ENCODE peak calls at places on chromosomes 7 and 10, in eight cellular contexts. C is kidney epithelial cell, R is A673, Y is heart left ventricle, S is HFF-Myc, G is IMR-90, O is AG10803, T is uterus. V is an unnamed sample.

GRCh38 chr10:102631525-102632393 is 12.5 kb upstream of the TRIM8 start:
- DNase-seq in Y (no peak), S (no peak), R (no peak), O (no peak), G (no peak), C (no peak), T (no peak), V (no peak)

GRCh38 chr10:43093423-43094090 is 16.7 kb downstream of the RET start:
- DNase-seq in S (no peak), O (no peak), R (peak; percentile 79), T (no peak), C (no peak), Y (no peak), G (peak; percentile 6), V (no peak)

GRCh38 chr7:148116195-148116594 is 474.4 kb upstream of the C7orf33 start:
- DNase-seq in O (no peak), R (no peak), Y (no peak), C (no peak), G (no peak), T (no peak), S (no peak), V (no peak)

GRCh38 chr7:116955801-116956514 is 2.7 kb downstream of the ST7 start:
- DNase-seq in Y (no peak), C (no peak), S (no peak), T (peak; percentile 19), O (peak; percentile 45), G (no peak), R (peak; percentile 3), V (peak; percentile 17)

GRCh38 chr10:93600861-93601773 is at the start of gene RBP4:
- DNase-seq in C (no peak), S (no peak), Y (no peak), G (peak; percentile 32), O (peak; percentile 32), T (no peak), R (no peak), V (no peak)

GRCh38 chr10:25117757-25118156 is 57.0 kb upstream of the GPR158 start:
- DNase-seq in Y (no peak), T (no peak), S (no peak), C (no peak), G (no peak), R (no peak), O (no peak), V (no peak)

GRCh38 chr10:56346845-56347415 is 14.1 kb downstream of the ZWINT start:
- DNase-seq in O (no peak), G (peak; percentile 19), C (no peak), R (no peak), S (no peak), Y (no peak), T (no peak), V (no peak)

GRCh38 chr7:1883031-1883761 is 213.1 kb downstream of the ELFN1 start:
- DNase-seq in G (peak; percentile 82), O (peak; percentile 90), C (peak; percentile 81), R (peak; percentile 61), T (no peak), S (peak; percentile 39), Y (no peak), V (peak; percentile 54)

GRCh38 chr7:116329845-116330503 is 119.6 kb downstream of the TES start:
- DNase-seq in S (no peak), C (no peak), O (peak; percentile 45), T (no peak), R (peak; percentile 41), G (no peak), Y (no peak), V (no peak)

GRCh38 chr10:126921162-126921561 is 15.9 kb downstream of the DOCK1 start:
- DNase-seq in C (no peak), T (no peak), S (no peak), Y (no peak), O (no peak), R (no peak), G (no peak), V (no peak)

GRCh38 chr10:36817898-36818297 is 307.5 kb upstream of the ANKRD30A start:
- DNase-seq in C (no peak), S (no peak), Y (no peak), O (no peak), R (no peak), G (no peak), T (no peak), V (no peak)

GRCh38 chr10:35433851-35434426 is 97.6 kb downstream of the CCNY start:
- DNase-seq in Y (no peak), G (peak; percentile 63), C (peak; percentile 37), R (peak; percentile 97), S (peak; percentile 82), O (peak; percentile 87), T (no peak), V (peak; percentile 96)

GRCh38 chr10:17212802-17213204 is 11.3 kb upstream of the TRDMT1 start:
- DNase-seq in S (no peak), T (no peak), O (no peak), R (no peak), Y (no peak), G (no peak), C (no peak), V (no peak)

GRCh38 chr10:29257106-29257783 is 31.6 kb upstream of the LYZL1 start:
- DNase-seq in C (peak; percentile 51), G (peak; percentile 86), S (peak; percentile 81), Y (peak; percentile 27), T (peak; percentile 90), R (no peak), O (peak; percentile 93), V (peak; percentile 28)

DNA sequence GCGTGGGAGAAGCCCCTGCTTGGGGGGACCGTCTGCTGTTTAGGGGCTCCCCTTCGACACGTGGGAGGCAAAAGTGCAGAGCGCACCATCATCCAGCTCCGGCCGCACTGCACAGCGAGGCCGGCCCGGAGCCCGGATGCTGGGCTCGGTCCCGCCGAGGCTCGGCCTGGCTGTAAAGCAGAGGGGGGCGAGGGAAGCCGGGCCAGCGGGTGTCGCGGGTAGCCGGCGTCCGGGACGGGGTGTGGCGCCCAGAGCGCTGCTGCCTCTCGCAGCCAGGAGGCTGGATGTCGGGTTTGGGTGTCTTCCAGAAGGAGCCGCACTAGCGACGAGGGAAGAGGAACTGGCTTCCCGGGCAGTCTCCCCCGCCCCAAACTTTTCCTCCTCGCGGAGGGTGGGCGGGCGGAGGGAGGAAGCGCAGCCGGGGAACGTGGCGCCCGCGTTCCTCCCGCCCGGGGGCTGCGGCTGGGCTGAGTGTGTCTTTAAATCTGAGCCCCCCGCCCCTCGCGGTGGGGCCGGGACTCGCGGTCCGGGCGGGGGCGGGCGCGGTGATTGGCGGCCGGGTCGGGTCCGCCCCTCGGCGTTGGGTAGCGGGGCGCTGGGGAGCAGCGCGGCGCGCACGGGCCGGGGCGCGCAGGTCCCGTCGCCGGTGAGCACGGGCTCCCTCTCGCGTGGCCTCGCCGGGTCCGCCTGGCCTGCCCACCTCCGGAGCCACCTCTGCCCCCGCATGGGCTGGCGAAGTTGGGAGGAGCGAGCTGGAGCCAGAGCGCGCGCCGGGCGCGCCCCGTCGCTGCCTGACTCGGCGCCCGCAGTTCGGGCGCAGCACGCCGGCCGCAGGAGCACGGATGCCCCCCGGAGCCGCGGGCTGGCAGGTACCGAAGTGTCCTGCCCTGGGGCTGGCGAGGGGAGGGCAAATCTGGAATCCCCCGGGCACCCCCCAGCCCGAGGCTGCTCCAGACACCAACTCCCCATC is at the start of gene PALD1:
- DNase-seq in S (peak; percentile 27), T (peak; percentile 69), O (no peak), C (no peak), Y (peak; percentile 89), R (peak; percentile 87), G (no peak), V (no peak)
- TF ChIP-seq CTCF in S (no peak), T (no peak), O (no peak), C (no peak), Y (peak; percentile 23), R (peak; percentile 22), G (no peak), V (peak; percentile 15)

GRCh38 chr7:150567846-150568245 is 656 bp downstream of the GIMAP4 start:
- DNase-seq in S (no peak), O (no peak), R (no peak), G (no peak), T (no peak), Y (no peak), C (no peak), V (no peak)
- H3K4me3 ChIP-seq in S (no peak overlapping the region), O (no peak overlapping the region), R (no peak overlapping the region), G (no peak overlapping the region), T (peak overlapping the region; percentile 23), Y (peak overlapping the region; percentile 49), C (no peak overlapping the region), V (no peak overlapping the region)

GRCh38 chr10:131313377-131313776 is 1.9 kb upstream of the TCERG1L start:
- DNase-seq in O (no peak), C (no peak), G (no peak), Y (no peak), S (no peak), T (no peak), R (no peak), V (no peak)

GRCh38 chr10:131314148-131314547 is 2.6 kb upstream of the TCERG1L start:
- DNase-seq in O (no peak), S (no peak), G (no peak), R (no peak), T (no peak), C (no peak), Y (no peak), V (no peak)

GRCh38 chr10:131310904-131311660 is 439 bp downstream of the TCERG1L start:
- DNase-seq in C (no peak), G (no peak), T (no peak), S (no peak), Y (no peak), R (no peak), O (no peak), V (no peak)

GRCh38 chr10:131311661-131312260 is at the start of gene TCERG1L:
- DNase-seq in T (no peak), G (no peak), S (no peak), O (no peak), Y (no peak), C (no peak), R (peak; percentile 63), V (no peak)

DNA sequence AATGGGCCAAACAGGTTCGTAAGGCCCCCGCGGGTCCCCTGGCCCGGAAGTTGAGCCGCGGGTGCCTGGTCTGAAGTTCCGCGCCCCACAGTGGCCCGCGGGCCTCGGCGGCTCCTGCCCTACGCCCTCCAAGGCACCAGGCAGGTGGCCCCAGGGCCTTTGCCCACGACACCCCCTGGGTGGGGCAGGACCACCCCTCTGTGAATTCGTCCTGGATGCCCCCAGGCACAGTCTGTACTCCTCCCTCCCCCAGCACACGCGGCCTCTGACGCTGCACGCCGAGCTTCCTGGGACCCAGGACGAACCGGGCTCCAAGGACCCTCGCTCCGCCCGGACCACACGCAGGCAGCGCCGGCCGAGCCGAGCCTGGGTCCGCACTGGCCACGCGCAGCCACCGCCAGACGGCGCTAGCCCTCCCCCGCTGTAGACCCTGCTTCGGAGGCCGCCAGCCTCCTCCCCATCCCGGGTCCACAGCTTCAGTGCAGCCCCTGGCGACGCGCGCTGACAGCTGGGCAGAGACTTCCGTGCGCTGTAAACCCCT is 810 bp upstream of the TCERG1L start:
- DNase-seq in R (peak; percentile 87), T (no peak), C (peak; percentile 4), G (no peak), O (no peak), Y (no peak), S (no peak), V (no peak)
- TF ChIP-seq CTCF in R (peak; percentile 87), T (peak; percentile 8), C (peak; percentile 26), G (no peak), O (no peak), Y (peak; percentile 11), S (peak; percentile 43), V (peak; percentile 35)

DNA sequence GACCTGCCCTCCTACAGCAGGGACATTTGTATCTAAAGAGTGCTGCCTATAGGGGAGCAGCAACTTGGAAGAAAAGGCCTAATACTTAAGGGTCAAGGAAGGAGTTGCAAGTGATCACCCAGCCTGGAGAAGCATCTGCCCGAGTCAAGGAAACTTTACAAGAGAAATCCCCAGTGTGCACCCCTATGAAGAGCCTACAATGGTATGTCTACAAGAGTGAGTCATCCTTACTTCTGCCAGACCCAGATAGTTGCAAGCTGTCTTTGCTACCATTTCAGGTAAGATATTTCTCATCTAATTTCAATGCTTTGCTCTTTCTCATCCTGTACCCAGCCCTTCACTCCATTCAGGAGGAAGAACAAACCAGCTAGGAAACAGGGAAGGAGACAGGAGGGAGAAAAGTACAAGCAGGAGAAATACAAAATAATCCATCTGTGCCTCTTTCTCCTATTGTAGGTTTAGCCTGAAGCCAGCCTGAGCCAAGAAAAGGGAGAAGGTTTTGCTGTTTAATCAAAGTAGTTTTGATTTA is 34.4 kb upstream of the AGR3 start:
- DNase-seq in C (no peak), S (peak; percentile 58), Y (no peak), R (peak; percentile 73), T (no peak), O (peak; percentile 83), G (peak; percentile 89), V (no peak)
- H3K4me3 ChIP-seq in C (no peak overlapping the region), S (no peak overlapping the region), Y (no peak overlapping the region), R (no peak overlapping the region), T (no peak overlapping the region), O (no peak overlapping the region), G (no peak overlapping the region), V (no peak overlapping the region)